ENCODE peak calls at places on chromosomes 13 and 19, in seven cellular contexts. One of them, this sample, is unnamed.

GRCh38 chr13:98428256-98428966 is 148.5 kb downstream of the STK24 start:
- DNase-seq in left lung: no peak
- DNase-seq in AG04450: no peak
- DNase-seq in foreskin fibroblast: no peak
- DNase-seq in WTC11: no peak
- DNase-seq in CD8-positive, alpha-beta T cell: no peak
- DNase-seq in psoas muscle: no peak
- DNase-seq in this sample: no peak

GRCh38 chr19:610071-610800 is 20.6 kb downstream of the HCN2 start:
- DNase-seq in psoas muscle: no peak
- DNase-seq in AG04450: no peak
- DNase-seq in WTC11: no peak
- DNase-seq in left lung: no peak
- DNase-seq in foreskin fibroblast: no peak
- DNase-seq in CD8-positive, alpha-beta T cell: no peak
- DNase-seq in this sample: no peak

GRCh38 chr19:13016628-13017305 is 21.5 kb downstream of the NFIX start:
- DNase-seq in AG04450: no peak
- DNase-seq in psoas muscle: no peak
- DNase-seq in foreskin fibroblast: no peak
- DNase-seq in left lung: peak
- DNase-seq in CD8-positive, alpha-beta T cell: no peak
- DNase-seq in WTC11: no peak
- DNase-seq in this sample: no peak

GRCh38 chr19:19115954-19116353 is 22.3 kb downstream of the TMEM161A start:
- DNase-seq in foreskin fibroblast: peak
- DNase-seq in psoas muscle: peak
- DNase-seq in AG04450: no peak
- DNase-seq in left lung: peak
- DNase-seq in CD8-positive, alpha-beta T cell: peak
- DNase-seq in WTC11: peak
- DNase-seq in this sample: peak

GRCh38 chr19:15466851-15467733 is 2.7 kb upstream of the RASAL3 start:
- DNase-seq in foreskin fibroblast: no peak
- DNase-seq in CD8-positive, alpha-beta T cell: no peak
- DNase-seq in AG04450: peak
- DNase-seq in WTC11: no peak
- DNase-seq in left lung: no peak
- DNase-seq in psoas muscle: no peak
- DNase-seq in this sample: no peak

GRCh38 chr19:39138221-39139211 is 12.9 kb downstream of the PAK4 start:
- DNase-seq in AG04450: no peak
- DNase-seq in psoas muscle: no peak
- DNase-seq in foreskin fibroblast: peak
- DNase-seq in left lung: peak
- DNase-seq in WTC11: no peak
- DNase-seq in CD8-positive, alpha-beta T cell: no peak
- DNase-seq in this sample: no peak

GRCh38 chr19:7522923-7523667 is 671 bp downstream of the MCOLN1 start:
- DNase-seq in left lung: peak
- DNase-seq in foreskin fibroblast: peak
- DNase-seq in psoas muscle: no peak
- DNase-seq in AG04450: no peak
- DNase-seq in WTC11: no peak
- DNase-seq in CD8-positive, alpha-beta T cell: no peak
- DNase-seq in this sample: no peak

GRCh38 chr13:105346141-105346766 is 1189.2 kb downstream of the EFNB2 start:
- DNase-seq in left lung: no peak
- DNase-seq in AG04450: peak
- DNase-seq in foreskin fibroblast: peak
- DNase-seq in psoas muscle: no peak
- DNase-seq in CD8-positive, alpha-beta T cell: no peak
- DNase-seq in WTC11: no peak
- DNase-seq in this sample: no peak

GRCh38 chr19:5624154-5624663 is 1.3 kb downstream of the SAFB start:
- DNase-seq in foreskin fibroblast: peak
- DNase-seq in left lung: no peak
- DNase-seq in WTC11: no peak
- DNase-seq in CD8-positive, alpha-beta T cell: no peak
- DNase-seq in AG04450: no peak
- DNase-seq in psoas muscle: no peak
- DNase-seq in this sample: peak

GRCh38 chr19:18282021-18282787 is 782 bp upstream of the JUND start:
- DNase-seq in psoas muscle: no peak
- DNase-seq in left lung: peak
- DNase-seq in CD8-positive, alpha-beta T cell: no peak
- DNase-seq in AG04450: peak
- DNase-seq in WTC11: no peak
- DNase-seq in foreskin fibroblast: no peak
- DNase-seq in this sample: no peak

GRCh38 chr13:24076124-24076523 is 84.4 kb upstream of the SPATA13 start:
- DNase-seq in foreskin fibroblast: peak
- DNase-seq in WTC11: no peak
- DNase-seq in CD8-positive, alpha-beta T cell: no peak
- DNase-seq in psoas muscle: no peak
- DNase-seq in left lung: no peak
- DNase-seq in AG04450: no peak
- DNase-seq in this sample: no peak

GRCh38 chr13:102913924-102914628 is 68.2 kb downstream of the ERCC5 start:
- DNase-seq in psoas muscle: no peak
- DNase-seq in AG04450: no peak
- DNase-seq in foreskin fibroblast: peak
- DNase-seq in WTC11: no peak
- DNase-seq in left lung: no peak
- DNase-seq in CD8-positive, alpha-beta T cell: no peak
- DNase-seq in this sample: no peak

GRCh38 chr13:110150384-110151091 is 156.4 kb downstream of the COL4A1 start:
- DNase-seq in AG04450: no peak
- DNase-seq in WTC11: no peak
- DNase-seq in foreskin fibroblast: peak
- DNase-seq in left lung: no peak
- DNase-seq in CD8-positive, alpha-beta T cell: no peak
- DNase-seq in psoas muscle: no peak
- DNase-seq in this sample: no peak

GRCh38 chr13:77563110-77563509 is 27.6 kb downstream of the SCEL start:
- DNase-seq in psoas muscle: no peak
- DNase-seq in WTC11: no peak
- DNase-seq in AG04450: no peak
- DNase-seq in foreskin fibroblast: peak
- DNase-seq in CD8-positive, alpha-beta T cell: no peak
- DNase-seq in left lung: no peak
- DNase-seq in this sample: no peak

GRCh38 chr13:41308241-41308640 is 2.8 kb upstream of the NAA16 start:
- DNase-seq in foreskin fibroblast: no peak
- DNase-seq in AG04450: no peak
- DNase-seq in WTC11: no peak
- DNase-seq in CD8-positive, alpha-beta T cell: no peak
- DNase-seq in psoas muscle: no peak
- DNase-seq in left lung: no peak
- DNase-seq in this sample: no peak

GRCh38 chr13:41311607-41312500 is 787 bp downstream of the NAA16 start:
- DNase-seq in left lung: peak
- DNase-seq in foreskin fibroblast: peak
- DNase-seq in AG04450: no peak
- DNase-seq in WTC11: peak
- DNase-seq in psoas muscle: peak
- DNase-seq in CD8-positive, alpha-beta T cell: peak
- DNase-seq in this sample: peak

GRCh38 chr13:41313659-41314197 is 2.7 kb downstream of the NAA16 start:
- DNase-seq in AG04450: no peak
- DNase-seq in foreskin fibroblast: peak
- DNase-seq in psoas muscle: no peak
- DNase-seq in left lung: no peak
- DNase-seq in WTC11: no peak
- DNase-seq in CD8-positive, alpha-beta T cell: no peak
- DNase-seq in this sample: no peak

GRCh38 chr13:41313117-41313516 is 2.0 kb downstream of the NAA16 start:
- DNase-seq in left lung: no peak
- DNase-seq in WTC11: no peak
- DNase-seq in CD8-positive, alpha-beta T cell: no peak
- DNase-seq in psoas muscle: no peak
- DNase-seq in AG04450: no peak
- DNase-seq in foreskin fibroblast: no peak
- DNase-seq in this sample: no peak

GRCh38 chr13:41310963-41311606 is at the start of gene NAA16:
- DNase-seq in foreskin fibroblast: peak
- DNase-seq in AG04450: peak
- DNase-seq in left lung: peak
- DNase-seq in psoas muscle: peak
- DNase-seq in CD8-positive, alpha-beta T cell: peak
- DNase-seq in WTC11: peak
- DNase-seq in this sample: peak
- TF ChIP-seq CTCF in foreskin fibroblast: no peak
- TF ChIP-seq CTCF in AG04450: no peak
- TF ChIP-seq CTCF in left lung: no peak
- TF ChIP-seq CTCF in psoas muscle: peak
- TF ChIP-seq CTCF in CD8-positive, alpha-beta T cell: no peak
- TF ChIP-seq CTCF in WTC11: no peak
- TF ChIP-seq CTCF in this sample: no peak

DNA sequence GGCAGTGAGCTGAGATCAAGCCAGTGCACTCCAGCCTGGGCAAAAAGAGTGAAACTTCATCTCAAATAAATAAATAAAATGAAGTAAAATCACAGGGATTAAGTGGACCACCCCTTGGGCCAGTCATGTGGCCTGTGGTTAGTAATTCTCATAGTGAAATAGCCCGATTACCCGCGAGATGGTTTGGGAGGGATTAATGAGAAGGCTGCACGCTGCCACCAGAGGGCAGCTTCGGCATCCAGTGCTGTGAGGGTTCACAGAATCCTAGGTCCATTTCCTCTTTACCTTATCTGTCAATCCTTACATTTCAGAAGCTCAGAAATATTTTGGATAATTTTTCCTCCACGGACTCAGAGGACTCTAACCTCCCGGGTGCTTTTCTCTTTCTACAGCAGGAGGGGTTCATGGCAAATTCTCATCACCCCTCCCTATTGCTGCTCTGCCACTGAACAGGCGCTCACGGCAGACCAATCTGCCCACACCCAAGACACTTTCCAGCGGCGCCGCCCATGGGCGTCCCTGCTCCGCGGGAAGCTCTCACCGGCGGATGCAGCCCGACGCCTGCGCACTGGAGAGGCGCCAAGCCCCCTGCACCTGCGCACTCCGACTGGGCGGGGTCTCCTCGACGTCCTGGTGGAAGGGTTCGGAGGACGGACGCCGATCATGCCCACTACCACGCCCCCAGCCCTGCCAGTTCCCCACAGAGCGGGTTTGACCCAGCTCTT is 11.0 kb downstream of the ZNF835 start:
- DNase-seq in foreskin fibroblast: no peak
- DNase-seq in WTC11: no peak
- DNase-seq in psoas muscle: peak
- DNase-seq in CD8-positive, alpha-beta T cell: no peak
- DNase-seq in left lung: peak
- DNase-seq in AG04450: no peak
- DNase-seq in this sample: no peak
- TF ChIP-seq CTCF in foreskin fibroblast: no peak
- TF ChIP-seq CTCF in WTC11: no peak
- TF ChIP-seq CTCF in psoas muscle: no peak
- TF ChIP-seq CTCF in CD8-positive, alpha-beta T cell: no peak
- TF ChIP-seq CTCF in left lung: no peak
- TF ChIP-seq CTCF in AG04450: no peak
- TF ChIP-seq CTCF in this sample: no peak

GRCh38 chr19:4260605-4261191 is 13.8 kb downstream of the YJU2 start:
- DNase-seq in CD8-positive, alpha-beta T cell: no peak
- DNase-seq in left lung: no peak
- DNase-seq in foreskin fibroblast: no peak
- DNase-seq in WTC11: no peak
- DNase-seq in psoas muscle: no peak
- DNase-seq in AG04450: no peak
- DNase-seq in this sample: no peak

GRCh38 chr19:4257025-4257424 is 10.1 kb downstream of the YJU2 start:
- DNase-seq in left lung: no peak
- DNase-seq in WTC11: no peak
- DNase-seq in psoas muscle: no peak
- DNase-seq in AG04450: no peak
- DNase-seq in CD8-positive, alpha-beta T cell: no peak
- DNase-seq in foreskin fibroblast: no peak
- DNase-seq in this sample: no peak

GRCh38 chr19:4258181-4258580 is 11.3 kb downstream of the YJU2 start:
- DNase-seq in foreskin fibroblast: no peak
- DNase-seq in AG04450: no peak
- DNase-seq in psoas muscle: no peak
- DNase-seq in left lung: no peak
- DNase-seq in WTC11: no peak
- DNase-seq in CD8-positive, alpha-beta T cell: no peak
- DNase-seq in this sample: no peak

GRCh38 chr19:4256563-4256962 is 9.7 kb downstream of the YJU2 start:
- DNase-seq in WTC11: no peak
- DNase-seq in CD8-positive, alpha-beta T cell: no peak
- DNase-seq in left lung: no peak
- DNase-seq in foreskin fibroblast: no peak
- DNase-seq in psoas muscle: no peak
- DNase-seq in AG04450: no peak
- DNase-seq in this sample: no peak
- TF ChIP-seq CTCF in WTC11: no peak
- TF ChIP-seq CTCF in CD8-positive, alpha-beta T cell: no peak
- TF ChIP-seq CTCF in left lung: no peak
- TF ChIP-seq CTCF in foreskin fibroblast: no peak
- TF ChIP-seq CTCF in psoas muscle: no peak
- TF ChIP-seq CTCF in AG04450: no peak
- TF ChIP-seq CTCF in this sample: no peak

GRCh38 chr19:33705090-33705847 is 83.5 kb downstream of the CHST8 start:
- DNase-seq in WTC11: peak
- DNase-seq in psoas muscle: no peak
- DNase-seq in AG04450: no peak
- DNase-seq in foreskin fibroblast: no peak
- DNase-seq in CD8-positive, alpha-beta T cell: no peak
- DNase-seq in left lung: no peak
- DNase-seq in this sample: no peak
- TF ChIP-seq CTCF in WTC11: no peak
- TF ChIP-seq CTCF in psoas muscle: no peak
- TF ChIP-seq CTCF in AG04450: no peak
- TF ChIP-seq CTCF in foreskin fibroblast: no peak
- TF ChIP-seq CTCF in CD8-positive, alpha-beta T cell: no peak
- TF ChIP-seq CTCF in left lung: no peak
- TF ChIP-seq CTCF in this sample: no peak

DNA sequence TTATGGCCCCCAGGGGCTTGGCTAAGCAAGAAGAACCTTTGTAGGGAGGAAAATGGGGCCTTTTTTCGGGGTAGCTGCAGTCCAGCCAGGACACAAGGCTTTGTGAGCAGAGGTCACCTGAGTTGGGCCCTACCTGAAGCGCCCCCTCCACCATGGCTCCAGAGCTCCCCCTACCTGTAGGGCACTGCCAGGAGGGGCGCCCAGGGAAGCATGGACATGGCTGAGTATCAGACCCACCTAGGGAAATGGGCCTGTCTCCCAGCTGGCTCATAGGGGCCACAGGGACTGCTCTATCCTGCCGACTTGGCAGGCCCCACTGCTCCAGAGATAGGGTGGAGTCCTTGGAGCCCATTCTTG is 9.0 kb upstream of the CEBPA start:
- DNase-seq in psoas muscle: no peak
- DNase-seq in AG04450: no peak
- DNase-seq in foreskin fibroblast: no peak
- DNase-seq in WTC11: peak
- DNase-seq in CD8-positive, alpha-beta T cell: no peak
- DNase-seq in left lung: peak
- DNase-seq in this sample: no peak
- TF ChIP-seq CTCF in psoas muscle: peak
- TF ChIP-seq CTCF in AG04450: no peak
- TF ChIP-seq CTCF in foreskin fibroblast: no peak
- TF ChIP-seq CTCF in WTC11: peak
- TF ChIP-seq CTCF in CD8-positive, alpha-beta T cell: no peak
- TF ChIP-seq CTCF in left lung: no peak
- TF ChIP-seq CTCF in this sample: no peak

GRCh38 chr19:48619692-48620565 is 623 bp downstream of the SPHK2 start:
- DNase-seq in WTC11: no peak
- DNase-seq in AG04450: no peak
- DNase-seq in CD8-positive, alpha-beta T cell: no peak
- DNase-seq in foreskin fibroblast: peak
- DNase-seq in left lung: no peak
- DNase-seq in psoas muscle: no peak
- DNase-seq in this sample: no peak
- TF ChIP-seq CTCF in WTC11: no peak
- TF ChIP-seq CTCF in AG04450: peak
- TF ChIP-seq CTCF in CD8-positive, alpha-beta T cell: no peak
- TF ChIP-seq CTCF in foreskin fibroblast: no peak
- TF ChIP-seq CTCF in left lung: no peak
- TF ChIP-seq CTCF in psoas muscle: no peak
- TF ChIP-seq CTCF in this sample: no peak

This sample was measured in glutamatergic neuron.